ENCODE peak calls at places on chromosomes 12 and 14, in seven cellular contexts. D, R, E, J, I, X and Z are unnamed samples.

GRCh38 chr14:50832935-50833607 is 2.1 kb upstream of the NIN start:
- ATAC-seq in D (no peak), R (no peak), E (no peak), J (no peak), I (no peak), X (no peak), Z (no peak)

GRCh38 chr14:23118506-23119361 is at the start of gene CEBPE:
- ATAC-seq in D (no peak), R (no peak), E (no peak), J (no peak), I (no peak), X (no peak), Z (no peak)

GRCh38 chr12:52121848-52122838 is 42.6 kb downstream of the SMIM41 start:
- ATAC-seq in D (peak), R (peak), E (peak), J (no peak), I (no peak), X (peak), Z (peak)

GRCh38 chr12:50579757-50580267 is 75.0 kb downstream of the DIP2B start:
- ATAC-seq in D (peak), R (peak), E (peak), J (peak), I (no peak), X (peak), Z (no peak)

GRCh38 chr12:94587266-94588241 is 62.8 kb downstream of the TMCC3 start:
- ATAC-seq in D (peak), R (no peak), E (peak), J (no peak), I (peak), X (peak), Z (peak)

GRCh38 chr14:69316449-69317391 is 56.8 kb downstream of the GALNT16 start:
- ATAC-seq in D (peak), R (peak), E (peak), J (no peak), I (peak), X (peak), Z (peak)

GRCh38 chr14:100345711-100346110 is 22.6 kb downstream of the SLC25A47 start:
- ATAC-seq in D (no peak), R (no peak), E (no peak), J (no peak), I (no peak), X (peak), Z (no peak)

GRCh38 chr14:89702151-89702936 is 252.2 kb downstream of the EFCAB11 start:
- ATAC-seq in D (peak), R (peak), E (peak), J (peak), I (peak), X (peak), Z (peak)

GRCh38 chr14:26282578-26282977 is 315.3 kb downstream of the NOVA1 start:
- ATAC-seq in D (no peak), R (no peak), E (no peak), J (no peak), I (no peak), X (peak), Z (no peak)

GRCh38 chr12:51672334-51672733 is 81.3 kb downstream of the SCN8A start:
- ATAC-seq in D (no peak), R (peak), E (no peak), J (no peak), I (no peak), X (no peak), Z (no peak)

GRCh38 chr12:28961948-28962384 is 187.1 kb upstream of the FAR2 start:
- ATAC-seq in D (peak), R (no peak), E (no peak), J (no peak), I (no peak), X (peak), Z (no peak)